ENCODE peak calls at places on chromosomes 7 and 10, in six cellular contexts. T is K562; J is fibroblast of lung; K is CD8-positive, alpha-beta T cell; D is left ventricle myocardium inferior; P is body of pancreas. Q is an unnamed sample. For H3K9me3, the result is how much of the 10 kb centered on the place peaks cover.

GRCh38 chr10:48463318-48464003 is 141.4 kb downstream of the ARHGAP22 start:
- DNase-seq in D (no peak), T (peak), J (no peak), K (no peak), P (peak), Q (no peak)

GRCh38 chr7:105800849-105801534 is 75.4 kb downstream of the ATXN7L1 start:
- DNase-seq in D (no peak), P (no peak), K (no peak), T (no peak), J (no peak), Q (no peak)

GRCh38 chr7:17432793-17433192 is 134.3 kb downstream of the AHR start:
- DNase-seq in J (no peak), D (no peak), T (no peak), K (no peak), P (no peak), Q (no peak)

GRCh38 chr10:132916956-132917666 is 25.3 kb downstream of the CFAP46 start:
- DNase-seq in P (no peak), J (no peak), D (no peak), K (no peak), T (no peak), Q (no peak)

GRCh38 chr10:128318366-128318765 is 192.1 kb upstream of the MKI67 start:
- DNase-seq in K (no peak), J (no peak), P (no peak), D (no peak), T (no peak), Q (no peak)

GRCh38 chr10:46222364-46222935 is 64.3 kb upstream of the ANTXRL start:
- DNase-seq in P (no peak), J (peak), D (no peak), K (no peak), T (no peak), Q (no peak)

GRCh38 chr7:4028221-4028620 is 653.9 kb upstream of the FOXK1 start:
- DNase-seq in D (no peak), K (no peak), T (no peak), J (no peak), P (no peak), Q (no peak)

GRCh38 chr7:26440253-26440992 is 148.8 kb downstream of the SNX10 start:
- DNase-seq in P (no peak), D (no peak), K (no peak), T (no peak), J (no peak), Q (no peak)

GRCh38 chr10:95447733-95448132 is 113.4 kb downstream of the SORBS1 start:
- DNase-seq in D (no peak), T (no peak), K (no peak), P (no peak), J (peak), Q (no peak)

GRCh38 chr10:63554666-63555065 is 33.5 kb downstream of the REEP3 start:
- DNase-seq in J (peak), D (no peak), K (peak), T (no peak), P (no peak), Q (no peak)

GRCh38 chr10:3786295-3786981 is 1.4 kb upstream of the KLF6 start:
- DNase-seq in P (peak), J (peak), T (no peak), K (no peak), D (no peak), Q (no peak)

GRCh38 chr7:107961399-107961798 is 41.6 kb downstream of the LAMB1 start:
- DNase-seq in P (peak), J (no peak), T (no peak), K (no peak), D (peak), Q (no peak)

GRCh38 chr10:80568306-80568705 is 30.6 kb downstream of the SH2D4B start:
- DNase-seq in P (no peak), K (no peak), T (no peak), D (no peak), J (no peak), Q (no peak)

GRCh38 chr7:23898619-23899018 is 188.6 kb downstream of the STK31 start:
- DNase-seq in T (no peak), K (no peak), D (no peak), J (no peak), P (no peak), Q (no peak)

GRCh38 chr10:115856580-115856979 is 416.4 kb downstream of the GFRA1 start:
- DNase-seq in K (no peak), D (no peak), P (no peak), J (no peak), T (no peak), Q (no peak)

GRCh38 chr10:93160829-93161228 is 87.1 kb downstream of the CYP26A1 start:
- DNase-seq in D (no peak), T (no peak), J (peak), P (peak), K (no peak), Q (peak)

GRCh38 chr7:117011419-117012260 is 58.3 kb downstream of the ST7 start:
- DNase-seq in P (no peak), T (no peak), D (no peak), K (no peak), J (no peak), Q (no peak)

GRCh38 chr7:142632291-142633134 is 116.8 kb upstream of the PRSS1 start:
- DNase-seq in D (no peak), K (peak), P (peak), J (peak), T (peak), Q (no peak)

GRCh38 chr10:98268694-98269386 is 846 bp upstream of the LOXL4 start:
- DNase-seq in T (peak), K (no peak), P (peak), J (peak), D (no peak), Q (no peak)

GRCh38 chr7:157408258-157409101 is 71.7 kb downstream of the DNAJB6 start:
- DNase-seq in T (no peak), K (no peak), P (no peak), J (no peak), D (peak), Q (no peak)

GRCh38 chr10:103663802-103664201 is 170.3 kb downstream of the NEURL1 start:
- DNase-seq in K (no peak), J (no peak), P (peak), D (peak), T (no peak), Q (no peak)

GRCh38 chr7:84271550-84271949 is 77.0 kb upstream of the SEMA3A start:
- DNase-seq in D (no peak), K (no peak), P (no peak), J (no peak), T (no peak), Q (no peak)

GRCh38 chr7:129739427-129739826 is 127.9 kb downstream of the NRF1 start:
- DNase-seq in J (peak), P (peak), K (no peak), D (no peak), T (no peak), Q (no peak)

GRCh38 chr10:112269266-112269665 is 13.9 kb upstream of the TECTB start:
- DNase-seq in K (no peak), J (peak), D (no peak), P (no peak), T (no peak), Q (no peak)

GRCh38 chr7:115216652-115217051 is 294.8 kb downstream of the MDFIC start:
- DNase-seq in T (no peak), D (no peak), P (no peak), J (peak), K (no peak), Q (no peak)

GRCh38 chr7:135102372-135102771 is 45.5 kb upstream of the TMEM140 start:
- DNase-seq in T (no peak), D (no peak), J (no peak), K (no peak), P (no peak), Q (no peak)

GRCh38 chr10:75441196-75441595 is 9.8 kb downstream of the LRMDA start:
- DNase-seq in T (no peak), J (no peak), D (no peak), K (no peak), P (no peak), Q (no peak)

GRCh38 chr10:93815304-93816091 is 57.8 kb downstream of the LGI1 start:
- DNase-seq in J (no peak), P (no peak), D (no peak), T (no peak), K (no peak), Q (no peak)

GRCh38 chr10:86536294-86536861 is 14.8 kb upstream of the WAPL start:
- DNase-seq in T (no peak), J (no peak), K (peak), D (no peak), P (no peak), Q (no peak)

GRCh38 chr7:128454808-128455555 is 696 bp upstream of the HILPDA start:
- DNase-seq in K (no peak), J (no peak), D (no peak), T (no peak), P (no peak), Q (no peak)

GRCh38 chr7:128458956-128459355 is 3.3 kb downstream of the HILPDA start:
- DNase-seq in K (no peak), P (no peak), J (no peak), D (no peak), T (no peak), Q (no peak)

GRCh38 chr7:128452552-128452951 is 3.1 kb upstream of the HILPDA start:
- DNase-seq in D (no peak), T (no peak), J (no peak), K (no peak), P (no peak), Q (no peak)

GRCh38 chr7:128453836-128454804 is 1.6 kb upstream of the HILPDA start:
- DNase-seq in D (peak), K (no peak), P (peak), J (peak), T (no peak), Q (peak)

DNA sequence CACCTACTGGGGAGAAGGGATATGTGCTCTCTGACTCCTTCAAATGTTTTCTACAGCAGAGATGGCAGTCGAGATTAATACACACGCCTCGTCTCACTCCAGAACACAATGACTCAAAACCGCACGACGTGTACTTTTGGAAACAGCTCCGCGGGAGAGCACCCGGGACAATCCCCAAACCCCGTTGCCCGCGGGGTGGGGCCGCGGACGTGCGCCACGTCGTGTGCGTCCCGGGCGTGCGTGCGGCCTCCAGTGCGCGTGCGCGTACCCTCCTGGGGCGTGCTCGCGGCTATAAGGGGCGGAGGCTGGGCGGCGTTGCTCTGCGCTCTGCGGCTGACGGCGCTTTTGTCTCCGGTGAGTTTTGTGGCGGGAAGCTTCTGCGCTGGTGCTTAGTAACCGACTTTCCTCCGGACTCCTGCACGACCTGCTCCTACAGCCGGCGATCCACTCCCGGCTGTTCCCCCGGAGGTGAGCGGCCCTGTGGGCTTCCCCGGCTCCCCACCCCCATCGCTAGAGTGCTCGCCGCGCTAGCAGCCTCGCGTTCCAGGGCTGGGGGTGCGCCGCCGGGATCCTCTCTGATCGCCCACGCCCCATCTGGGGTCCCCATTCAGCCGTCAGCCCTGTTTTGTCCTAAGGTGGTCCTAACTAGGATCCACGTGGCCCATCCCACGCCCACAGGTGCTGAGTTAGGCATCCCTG is at the start of gene HILPDA:
- DNase-seq in D (peak), T (peak), P (peak), J (peak), K (peak), Q (peak)
- H3K27ac ChIP-seq in D (peak), T (peak), P (peak), J (peak), K (peak), Q (peak)

GRCh38 chr7:53697913-53698312 is 662.5 kb downstream of the POM121L12 start:
- DNase-seq in D (no peak), P (no peak), J (no peak), K (no peak), T (no peak), Q (no peak)
- H3K9me3 ChIP-seq in D (under half), P (under half), J (under half), K (under half), T (under half), Q (under half)

GRCh38 chr10:119349341-119349740 is 142.0 kb downstream of the GRK5 start:
- DNase-seq in D (no peak), J (no peak), P (no peak), K (no peak), T (no peak), Q (no peak)

GRCh38 chr10:119347181-119347974 is 140.0 kb downstream of the GRK5 start:
- DNase-seq in K (no peak), T (no peak), P (no peak), D (no peak), J (no peak), Q (no peak)

GRCh38 chr10:119349937-119350513 is 142.7 kb downstream of the GRK5 start:
- DNase-seq in T (no peak), P (no peak), D (no peak), K (no peak), J (no peak), Q (no peak)

GRCh38 chr10:119348106-119348505 is 140.7 kb downstream of the GRK5 start:
- DNase-seq in J (no peak), P (no peak), T (no peak), K (no peak), D (no peak), Q (no peak)

DNA sequence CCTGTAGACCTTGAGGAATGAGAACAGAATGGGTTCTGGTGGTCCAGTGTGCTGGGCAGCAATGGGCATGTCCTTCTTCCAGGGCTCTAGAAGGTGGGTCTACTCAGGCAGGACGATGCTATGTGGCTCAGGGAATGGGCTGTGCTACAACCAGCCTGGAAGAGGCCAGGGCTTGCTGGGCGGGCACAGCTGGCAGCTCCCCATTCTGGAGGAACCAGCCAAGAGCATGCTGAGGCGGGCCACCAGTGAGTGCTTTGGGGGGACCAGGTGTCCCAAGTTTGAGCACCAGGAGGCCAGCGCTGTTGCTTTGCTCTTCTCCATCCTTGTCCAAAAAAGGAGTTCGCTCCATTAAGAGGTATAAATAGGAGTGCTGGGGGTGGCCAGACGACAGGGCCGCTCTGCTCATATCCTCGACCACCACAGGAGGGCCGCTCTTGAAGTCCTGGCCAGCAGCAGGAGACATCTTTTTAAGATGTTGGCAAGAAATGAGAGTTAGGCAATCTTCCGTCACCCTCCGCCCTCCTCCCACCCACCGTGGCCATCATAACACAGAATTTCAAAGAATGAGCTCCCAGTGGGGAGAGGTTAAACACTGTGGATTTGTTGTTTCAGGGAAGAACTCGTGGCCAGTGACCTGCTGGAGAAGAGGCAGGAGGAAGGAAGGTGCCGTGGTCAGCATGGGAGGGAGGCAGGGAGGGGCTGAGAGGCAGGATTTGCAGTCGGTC is 141.3 kb downstream of the GRK5 start:
- DNase-seq in J (peak), D (no peak), P (no peak), T (no peak), K (no peak), Q (no peak)
- H3K27ac ChIP-seq in J (peak), D (peak), P (no peak), T (no peak), K (no peak), Q (no peak)

DNA sequence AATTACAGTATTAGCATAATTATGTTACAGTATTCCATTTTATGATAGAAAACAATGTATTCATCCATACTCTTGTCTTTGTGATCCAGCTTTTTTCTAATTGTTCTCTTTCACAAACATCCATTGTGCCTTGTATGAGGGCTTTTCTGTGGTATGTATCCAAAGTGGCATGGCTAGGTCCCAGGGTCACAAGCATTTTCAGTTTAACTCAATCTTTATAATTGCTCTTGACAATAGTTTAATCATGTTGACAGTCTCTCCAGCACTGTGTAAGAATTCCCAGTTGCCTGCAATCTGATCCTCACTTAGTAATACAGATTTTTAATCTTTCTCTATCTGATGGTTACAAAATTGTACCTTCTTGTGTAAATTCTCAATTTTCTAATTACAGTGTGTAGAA is 533.4 kb downstream of the NEBL start:
- DNase-seq in P (no peak), K (no peak), J (no peak), T (no peak), D (no peak), Q (no peak)
- H3K9me3 ChIP-seq in P (under half), K (under half), J (under half), T (under half), D (under half), Q (under half)

GRCh38 chr10:125146791-125147604 is 13.4 kb downstream of the CTBP2 start:
- DNase-seq in P (peak), J (peak), D (no peak), T (no peak), K (no peak), Q (no peak)

GRCh38 chr10:125149278-125150047 is 10.9 kb downstream of the CTBP2 start:
- DNase-seq in D (peak), K (no peak), J (peak), P (peak), T (peak), Q (peak)

GRCh38 chr10:125148021-125148439 is 12.3 kb downstream of the CTBP2 start:
- DNase-seq in K (no peak), J (peak), P (peak), T (no peak), D (no peak), Q (no peak)

GRCh38 chr10:125151170-125151823 is 9.1 kb downstream of the CTBP2 start:
- DNase-seq in D (no peak), K (no peak), J (no peak), T (no peak), P (peak), Q (no peak)

GRCh38 chr10:125148576-125148975 is 11.8 kb downstream of the CTBP2 start:
- DNase-seq in T (no peak), P (no peak), K (no peak), J (no peak), D (no peak), Q (no peak)
- H3K27ac ChIP-seq in T (peak), P (peak), K (no peak), J (peak), D (peak), Q (peak)